ENCODE peak calls at places on chromosomes 12 and 14, in six cellular contexts. One of them, this sample, is unnamed.

GRCh38 chr14:52266179-52266578 is 1.3 kb upstream of the PTGDR start:
- DNase-seq in left cardiac atrium: peak; percentile 46
- DNase-seq in NCI-H2171 treated with DMSO at 0.1 percent for 48 hours: no peak
- DNase-seq in 8988T: no peak
- DNase-seq in lung microvascular endothelial cell: no peak
- DNase-seq in prostate gland: no peak
- DNase-seq in this sample: peak; percentile 96

GRCh38 chr12:57517187-57517586 is 3.1 kb downstream of the DDIT3 start:
- DNase-seq in lung microvascular endothelial cell: no peak
- DNase-seq in left cardiac atrium: no peak
- DNase-seq in NCI-H2171 treated with DMSO at 0.1 percent for 48 hours: peak; percentile 4
- DNase-seq in prostate gland: peak; percentile 29
- DNase-seq in 8988T: no peak
- DNase-seq in this sample: no peak

GRCh38 chr12:106769078-106769477 is 5.4 kb upstream of the RIC8B start:
- DNase-seq in 8988T: no peak
- DNase-seq in left cardiac atrium: no peak
- DNase-seq in lung microvascular endothelial cell: no peak
- DNase-seq in NCI-H2171 treated with DMSO at 0.1 percent for 48 hours: no peak
- DNase-seq in prostate gland: no peak
- DNase-seq in this sample: peak; percentile 37

GRCh38 chr14:68486033-68486732 is 306.7 kb downstream of the ZFP36L1 start:
- DNase-seq in lung microvascular endothelial cell: no peak
- DNase-seq in 8988T: no peak
- DNase-seq in prostate gland: no peak
- DNase-seq in left cardiac atrium: no peak
- DNase-seq in NCI-H2171 treated with DMSO at 0.1 percent for 48 hours: no peak
- DNase-seq in this sample: no peak

GRCh38 chr14:78005325-78005724 is 164.8 kb upstream of the NRXN3 start:
- DNase-seq in prostate gland: no peak
- DNase-seq in NCI-H2171 treated with DMSO at 0.1 percent for 48 hours: no peak
- DNase-seq in lung microvascular endothelial cell: no peak
- DNase-seq in 8988T: no peak
- DNase-seq in left cardiac atrium: no peak
- DNase-seq in this sample: no peak

GRCh38 chr12:68176252-68176651 is 16.7 kb upstream of the IFNG start:
- DNase-seq in 8988T: no peak
- DNase-seq in prostate gland: no peak
- DNase-seq in left cardiac atrium: no peak
- DNase-seq in NCI-H2171 treated with DMSO at 0.1 percent for 48 hours: no peak
- DNase-seq in lung microvascular endothelial cell: no peak
- DNase-seq in this sample: no peak

GRCh38 chr12:18277196-18277595 is 15.9 kb downstream of the PIK3C2G start:
- DNase-seq in NCI-H2171 treated with DMSO at 0.1 percent for 48 hours: no peak
- DNase-seq in prostate gland: no peak
- DNase-seq in 8988T: no peak
- DNase-seq in lung microvascular endothelial cell: peak; percentile 42
- DNase-seq in left cardiac atrium: no peak
- DNase-seq in this sample: no peak

GRCh38 chr12:24066865-24067264 is 117.4 kb upstream of the SOX5 start:
- DNase-seq in left cardiac atrium: peak; percentile 14
- DNase-seq in prostate gland: no peak
- DNase-seq in lung microvascular endothelial cell: peak; percentile 60
- DNase-seq in NCI-H2171 treated with DMSO at 0.1 percent for 48 hours: no peak
- DNase-seq in 8988T: no peak
- DNase-seq in this sample: peak; percentile 51

GRCh38 chr12:89247962-89248361 is 104.3 kb downstream of the DUSP6 start:
- DNase-seq in prostate gland: no peak
- DNase-seq in NCI-H2171 treated with DMSO at 0.1 percent for 48 hours: no peak
- DNase-seq in lung microvascular endothelial cell: no peak
- DNase-seq in 8988T: no peak
- DNase-seq in left cardiac atrium: no peak
- DNase-seq in this sample: no peak

GRCh38 chr12:82740129-82741000 is 53.7 kb downstream of the TMTC2 start:
- DNase-seq in left cardiac atrium: no peak
- DNase-seq in lung microvascular endothelial cell: no peak
- DNase-seq in 8988T: peak; percentile 13
- DNase-seq in NCI-H2171 treated with DMSO at 0.1 percent for 48 hours: no peak
- DNase-seq in prostate gland: no peak
- DNase-seq in this sample: peak; percentile 9

GRCh38 chr14:96363751-96364336 is 518 bp downstream of the GSKIP start:
- DNase-seq in lung microvascular endothelial cell: peak; percentile 31
- DNase-seq in NCI-H2171 treated with DMSO at 0.1 percent for 48 hours: peak; percentile 55
- DNase-seq in left cardiac atrium: peak; percentile 36
- DNase-seq in prostate gland: peak; percentile 46
- DNase-seq in 8988T: peak; percentile 13
- DNase-seq in this sample: no peak

GRCh38 chr12:5904969-5905368 is 40.1 kb downstream of the ANO2 start:
- DNase-seq in NCI-H2171 treated with DMSO at 0.1 percent for 48 hours: no peak
- DNase-seq in prostate gland: no peak
- DNase-seq in lung microvascular endothelial cell: no peak
- DNase-seq in 8988T: no peak
- DNase-seq in left cardiac atrium: no peak
- DNase-seq in this sample: no peak

GRCh38 chr14:89672636-89673279 is 255.7 kb upstream of the FOXN3 start:
- DNase-seq in lung microvascular endothelial cell: no peak
- DNase-seq in NCI-H2171 treated with DMSO at 0.1 percent for 48 hours: no peak
- DNase-seq in prostate gland: no peak
- DNase-seq in left cardiac atrium: peak; percentile 45
- DNase-seq in 8988T: no peak
- DNase-seq in this sample: no peak

GRCh38 chr12:113722747-113723146 is 243.4 kb downstream of the RBM19 start:
- DNase-seq in 8988T: no peak
- DNase-seq in prostate gland: no peak
- DNase-seq in left cardiac atrium: no peak
- DNase-seq in lung microvascular endothelial cell: no peak
- DNase-seq in NCI-H2171 treated with DMSO at 0.1 percent for 48 hours: no peak
- DNase-seq in this sample: no peak

GRCh38 chr14:54344445-54344844 is 52.4 kb upstream of the CDKN3 start:
- DNase-seq in NCI-H2171 treated with DMSO at 0.1 percent for 48 hours: no peak
- DNase-seq in left cardiac atrium: no peak
- DNase-seq in lung microvascular endothelial cell: no peak
- DNase-seq in prostate gland: no peak
- DNase-seq in 8988T: no peak
- DNase-seq in this sample: no peak

GRCh38 chr12:123388218-123388947 is 4.5 kb downstream of the KMT5A start:
- DNase-seq in left cardiac atrium: peak; percentile 83
- DNase-seq in lung microvascular endothelial cell: peak; percentile 82
- DNase-seq in 8988T: peak; percentile 96
- DNase-seq in NCI-H2171 treated with DMSO at 0.1 percent for 48 hours: peak; percentile 58
- DNase-seq in prostate gland: peak; percentile 75
- DNase-seq in this sample: no peak

GRCh38 chr12:49537709-49538601 is 875 bp upstream of the KCNH3 start:
- DNase-seq in 8988T: peak; percentile 62
- DNase-seq in NCI-H2171 treated with DMSO at 0.1 percent for 48 hours: peak; percentile 72
- DNase-seq in prostate gland: no peak
- DNase-seq in lung microvascular endothelial cell: no peak
- DNase-seq in left cardiac atrium: no peak
- DNase-seq in this sample: no peak

GRCh38 chr12:57069522-57069921 is 9.1 kb downstream of the NEMP1 start:
- DNase-seq in left cardiac atrium: peak; percentile 54
- DNase-seq in prostate gland: peak; percentile 72
- DNase-seq in 8988T: no peak
- DNase-seq in lung microvascular endothelial cell: peak; percentile 87
- DNase-seq in NCI-H2171 treated with DMSO at 0.1 percent for 48 hours: peak; percentile 68
- DNase-seq in this sample: peak; percentile 84

GRCh38 chr12:3380200-3381020 is 110.6 kb upstream of the PRMT8 start:
- DNase-seq in 8988T: no peak
- DNase-seq in lung microvascular endothelial cell: no peak
- DNase-seq in left cardiac atrium: peak; percentile 41
- DNase-seq in prostate gland: no peak
- DNase-seq in NCI-H2171 treated with DMSO at 0.1 percent for 48 hours: no peak
- DNase-seq in this sample: peak; percentile 13

GRCh38 chr12:39272934-39273770 is 169.8 kb downstream of the KIF21A start:
- DNase-seq in left cardiac atrium: no peak
- DNase-seq in 8988T: no peak
- DNase-seq in lung microvascular endothelial cell: peak; percentile 60
- DNase-seq in prostate gland: no peak
- DNase-seq in NCI-H2171 treated with DMSO at 0.1 percent for 48 hours: peak; percentile 51
- DNase-seq in this sample: no peak

GRCh38 chr12:76909290-76909689 is 30.5 kb upstream of the CSRP2 start:
- DNase-seq in NCI-H2171 treated with DMSO at 0.1 percent for 48 hours: peak; percentile 54
- DNase-seq in 8988T: no peak
- DNase-seq in left cardiac atrium: no peak
- DNase-seq in prostate gland: no peak
- DNase-seq in lung microvascular endothelial cell: no peak
- DNase-seq in this sample: no peak

GRCh38 chr14:103463149-103463548 is 59.5 kb downstream of the CKB start:
- DNase-seq in prostate gland: no peak
- DNase-seq in left cardiac atrium: no peak
- DNase-seq in 8988T: no peak
- DNase-seq in lung microvascular endothelial cell: no peak
- DNase-seq in NCI-H2171 treated with DMSO at 0.1 percent for 48 hours: no peak
- DNase-seq in this sample: no peak

GRCh38 chr14:99675951-99676350 is 8.1 kb upstream of the CYP46A1 start:
- DNase-seq in lung microvascular endothelial cell: no peak
- DNase-seq in left cardiac atrium: no peak
- DNase-seq in prostate gland: no peak
- DNase-seq in 8988T: no peak
- DNase-seq in NCI-H2171 treated with DMSO at 0.1 percent for 48 hours: no peak
- DNase-seq in this sample: no peak

GRCh38 chr12:3204143-3204542 is 127.0 kb downstream of the TSPAN9 start:
- DNase-seq in left cardiac atrium: no peak
- DNase-seq in lung microvascular endothelial cell: no peak
- DNase-seq in 8988T: no peak
- DNase-seq in NCI-H2171 treated with DMSO at 0.1 percent for 48 hours: peak; percentile 100
- DNase-seq in prostate gland: no peak
- DNase-seq in this sample: no peak